ENCODE peak calls at places on chromosomes 1 and 21, in six cellular contexts. K is HepG2, N is K562, M is A549, I is endothelial cell of umbilical vein, C is GM12878. J is an unnamed sample.

GRCh38 chr1:212678456-212679410 is 20.9 kb downstream of the BATF3 start:
- DNase-seq in K (no peak), N (no peak), M (no peak), I (no peak), C (peak), J (no peak)

GRCh38 chr1:190747643-190748186 is 270.1 kb upstream of the BRINP3 start:
- DNase-seq in K (no peak), N (no peak), M (no peak), I (peak), C (no peak), J (no peak)

GRCh38 chr1:163844393-163844948 is 522.7 kb downstream of the NUF2 start:
- DNase-seq in K (no peak), N (no peak), M (no peak), I (no peak), C (no peak), J (no peak)

GRCh38 chr1:198024782-198025181 is 107.6 kb downstream of the LHX9 start:
- DNase-seq in K (no peak), N (no peak), M (no peak), I (no peak), C (no peak), J (no peak)

GRCh38 chr1:20936216-20936615 is 149.1 kb upstream of the HP1BP3 start:
- DNase-seq in K (no peak), N (no peak), M (no peak), I (no peak), C (no peak), J (no peak)

GRCh38 chr1:212565079-212565478 is 43.5 kb upstream of the ATF3 start:
- DNase-seq in K (no peak), N (no peak), M (no peak), I (no peak), C (no peak), J (no peak)

GRCh38 chr1:167714098-167714850 is 7.5 kb upstream of the MPZL1 start:
- DNase-seq in K (peak), N (peak), M (peak), I (peak), C (peak), J (peak)

GRCh38 chr1:39539252-39539790 is 37.3 kb downstream of the PABPC4 start:
- DNase-seq in K (peak), N (peak), M (peak), I (peak), C (peak), J (peak)

GRCh38 chr1:162404550-162405160 is 7.3 kb downstream of the SH2D1B start:
- DNase-seq in K (no peak), N (no peak), M (no peak), I (no peak), C (no peak), J (no peak)

GRCh38 chr1:212671342-212672031 is 28.2 kb downstream of the BATF3 start:
- DNase-seq in K (no peak), N (no peak), M (no peak), I (no peak), C (no peak), J (peak)

GRCh38 chr1:39116868-39117728 is 87.4 kb upstream of the MACF1 start:
- DNase-seq in K (peak), N (peak), M (no peak), I (peak), C (no peak), J (no peak)

GRCh38 chr21:40204956-40205355 is 337.7 kb downstream of the PCP4 start:
- DNase-seq in K (no peak), N (no peak), M (no peak), I (no peak), C (no peak), J (no peak)

GRCh38 chr1:6831368-6831767 is 46.1 kb downstream of the CAMTA1 start:
- DNase-seq in K (no peak), N (no peak), M (no peak), I (no peak), C (no peak), J (no peak)

GRCh38 chr1:41902125-41902524 is 16.6 kb downstream of the HIVEP3 start:
- DNase-seq in K (no peak), N (peak), M (no peak), I (peak), C (no peak), J (no peak)

GRCh38 chr1:210292276-210292851 is 36.3 kb upstream of the HHAT start:
- DNase-seq in K (no peak), N (peak), M (peak), I (peak), C (no peak), J (no peak)

GRCh38 chr1:214146523-214146922 is 134.4 kb upstream of the SMYD2 start:
- DNase-seq in K (peak), N (no peak), M (no peak), I (peak), C (no peak), J (no peak)

GRCh38 chr1:26066857-26067256 is 573 bp downstream of the TRIM63 start:
- DNase-seq in K (no peak), N (peak), M (no peak), I (no peak), C (no peak), J (no peak)

GRCh38 chr21:32378956-32379355 is 13.9 kb downstream of the URB1 start:
- DNase-seq in K (no peak), N (no peak), M (no peak), I (no peak), C (no peak), J (no peak)

GRCh38 chr1:209430107-209430506 is 153.4 kb upstream of the CAMK1G start:
- DNase-seq in K (no peak), N (no peak), M (no peak), I (no peak), C (no peak), J (no peak)

GRCh38 chr1:232143315-232143886 is 486.5 kb downstream of the SIPA1L2 start:
- DNase-seq in K (no peak), N (no peak), M (no peak), I (no peak), C (no peak), J (no peak)

GRCh38 chr1:193494368-193494767 is 308.0 kb upstream of the B3GALT2 start:
- DNase-seq in K (no peak), N (no peak), M (no peak), I (no peak), C (no peak), J (no peak)

GRCh38 chr1:52676249-52676903 is 21.8 kb downstream of the COA7 start:
- DNase-seq in K (no peak), N (no peak), M (no peak), I (no peak), C (no peak), J (no peak)

GRCh38 chr1:39917825-39918224 is 16.1 kb upstream of the MYCL start:
- DNase-seq in K (no peak), N (no peak), M (no peak), I (no peak), C (no peak), J (no peak)

GRCh38 chr21:30227633-30228404 is 11.9 kb upstream of the CLDN8 start:
- DNase-seq in K (no peak), N (no peak), M (no peak), I (no peak), C (no peak), J (peak)

GRCh38 chr1:200896571-200897187 is 2.0 kb downstream of the INAVA start:
- DNase-seq in K (peak), N (no peak), M (peak), I (no peak), C (no peak), J (peak)

GRCh38 chr1:175317309-175317708 is 124.7 kb upstream of the KIAA0040 start:
- DNase-seq in K (no peak), N (peak), M (no peak), I (no peak), C (no peak), J (peak)

GRCh38 chr1:19640363-19641316 is 3.5 kb upstream of the NBL1 start:
- DNase-seq in K (peak), N (no peak), M (peak), I (peak), C (no peak), J (no peak)

GRCh38 chr1:100219457-100219856 is 30.2 kb downstream of the DBT start:
- DNase-seq in K (no peak), N (no peak), M (no peak), I (no peak), C (no peak), J (no peak)

GRCh38 chr1:184840596-184840995 is 85.9 kb upstream of the EDEM3 start:
- DNase-seq in K (no peak), N (no peak), M (no peak), I (no peak), C (no peak), J (peak)

GRCh38 chr1:56376188-56376984 is 203.0 kb downstream of the PLPP3 start:
- DNase-seq in K (no peak), N (no peak), M (no peak), I (peak), C (no peak), J (no peak)

GRCh38 chr1:153963850-153964331 is 554 bp upstream of the SLC39A1 start:
- DNase-seq in K (peak), N (no peak), M (peak), I (no peak), C (no peak), J (no peak)

GRCh38 chr1:206600527-206600926 is 11.7 kb downstream of the EIF2D start:
- DNase-seq in K (no peak), N (no peak), M (no peak), I (no peak), C (no peak), J (no peak)

GRCh38 chr1:110060034-110060661 is 10.3 kb downstream of the ALX3 start:
- DNase-seq in K (peak), N (peak), M (peak), I (peak), C (no peak), J (peak)

GRCh38 chr1:5595531-5596170 is 396.6 kb downstream of the NPHP4 start:
- DNase-seq in K (no peak), N (no peak), M (no peak), I (no peak), C (no peak), J (no peak)

GRCh38 chr1:182990413-182991144 is 32.6 kb upstream of the LAMC1 start:
- DNase-seq in K (no peak), N (no peak), M (no peak), I (peak), C (no peak), J (no peak)

GRCh38 chr1:104132386-104132973 is 382.8 kb downstream of the AMY1C start:
- DNase-seq in K (peak), N (no peak), M (no peak), I (no peak), C (no peak), J (peak)

GRCh38 chr1:19260211-19261138 is 8.9 kb downstream of the MRTO4 start:
- DNase-seq in K (no peak), N (peak), M (no peak), I (no peak), C (no peak), J (peak)

GRCh38 chr1:3548156-3548893 is 63.0 kb downstream of the MEGF6 start:
- DNase-seq in K (no peak), N (no peak), M (no peak), I (no peak), C (no peak), J (no peak)
- TF ChIP-seq MYC in K (no peak), N (no peak), M (no peak), I (no peak), C (no peak), J (no peak)

GRCh38 chr1:170680428-170680827 is 16.5 kb downstream of the PRRX1 start:
- DNase-seq in K (no peak), N (no peak), M (no peak), I (no peak), C (no peak), J (no peak)
- TF ChIP-seq MYC in K (no peak), N (no peak), M (no peak), I (no peak), C (no peak), J (no peak)

GRCh38 chr1:157356611-157357010 is 195.7 kb downstream of the FCRL5 start:
- DNase-seq in K (no peak), N (no peak), M (no peak), I (no peak), C (no peak), J (no peak)
- TF ChIP-seq MYC in K (no peak), N (no peak), M (no peak), I (no peak), C (no peak), J (no peak)

DNA sequence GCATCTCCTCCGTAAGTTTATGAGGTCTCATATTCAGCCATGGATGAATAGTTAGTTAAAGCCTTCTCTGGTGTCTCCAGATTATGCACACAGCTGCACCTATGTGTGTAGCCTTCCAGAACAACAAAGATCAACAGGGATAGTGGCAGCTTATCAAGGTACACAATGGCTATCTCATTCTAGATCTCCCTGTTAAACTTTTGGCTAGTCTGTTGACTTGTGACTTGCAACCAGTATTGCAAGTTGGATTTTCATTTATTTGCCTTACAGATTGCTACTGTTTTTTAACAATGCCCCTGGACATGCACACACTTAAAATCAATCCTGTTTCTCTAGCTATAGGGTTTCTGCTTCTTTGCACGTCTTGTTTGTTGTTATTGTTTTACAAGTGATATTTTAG is 363.2 kb downstream of the OMA1 start:
- DNase-seq in K (no peak), N (no peak), M (no peak), I (no peak), C (no peak), J (no peak)
- TF ChIP-seq MYC in K (no peak), N (no peak), M (no peak), I (no peak), C (no peak), J (no peak)

DNA sequence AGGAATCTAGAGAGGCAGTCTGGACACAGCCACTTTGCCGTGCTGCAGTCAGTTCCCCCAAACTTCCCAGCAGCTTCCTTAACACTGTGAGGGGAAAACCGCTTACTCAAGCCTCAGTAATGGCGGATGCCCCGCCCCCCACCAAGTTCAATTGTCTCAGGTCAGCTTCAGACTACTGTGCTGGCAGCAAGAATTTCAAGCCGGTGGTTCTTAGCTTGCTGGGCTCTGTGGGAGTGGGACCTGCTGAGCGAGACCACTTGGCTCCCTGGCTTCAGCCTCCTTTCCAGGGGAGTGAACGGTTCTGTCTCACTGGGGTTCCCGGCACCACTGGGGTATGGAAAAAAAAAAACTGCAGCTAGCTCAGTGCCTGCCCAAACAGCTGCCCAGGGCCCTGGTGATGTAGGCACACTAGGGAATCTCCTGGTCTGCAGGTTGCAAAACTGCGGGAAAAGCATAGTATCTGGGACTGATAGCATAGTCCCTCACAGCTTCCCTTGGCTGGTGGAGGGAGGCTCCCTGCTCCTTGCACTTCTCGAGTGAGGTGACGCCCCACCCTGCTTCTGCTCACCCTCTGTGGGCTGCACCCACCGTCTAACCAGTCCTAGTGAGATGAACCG is 23.7 kb upstream of the HFM1 start:
- DNase-seq in K (no peak), N (no peak), M (no peak), I (no peak), C (no peak), J (no peak)
- TF ChIP-seq MYC in K (no peak), N (no peak), M (no peak), I (no peak), C (no peak), J (no peak)